ENCODE peak calls at places on chromosomes 13 and 19, in six cellular contexts. One of them, this sample, is unnamed.

GRCh38 chr19:39032164-39032918 is at the start of gene FBXO27:
- DNase-seq in pancreas: no peak
- DNase-seq in breast epithelium: no peak
- DNase-seq in right lobe of liver: peak; percentile 40
- DNase-seq in CD4-positive, alpha-beta T cell: no peak
- DNase-seq in uterus: peak; percentile 20
- DNase-seq in this sample: peak; percentile 44

GRCh38 chr13:80214521-80214941 is 126.4 kb downstream of the SPRY2 start:
- DNase-seq in breast epithelium: no peak
- DNase-seq in uterus: no peak
- DNase-seq in CD4-positive, alpha-beta T cell: no peak
- DNase-seq in right lobe of liver: no peak
- DNase-seq in pancreas: no peak
- DNase-seq in this sample: no peak

GRCh38 chr19:22628401-22628800 is 5.7 kb upstream of the ZNF492 start:
- DNase-seq in CD4-positive, alpha-beta T cell: no peak
- DNase-seq in pancreas: no peak
- DNase-seq in right lobe of liver: no peak
- DNase-seq in uterus: no peak
- DNase-seq in breast epithelium: no peak
- DNase-seq in this sample: peak; percentile 3

GRCh38 chr13:44971656-44972595 is 17.3 kb downstream of the NUFIP1 start:
- DNase-seq in pancreas: no peak
- DNase-seq in CD4-positive, alpha-beta T cell: no peak
- DNase-seq in uterus: no peak
- DNase-seq in right lobe of liver: no peak
- DNase-seq in breast epithelium: no peak
- DNase-seq in this sample: no peak

GRCh38 chr13:101115762-101116161 is 300.5 kb downstream of the NALCN start:
- DNase-seq in right lobe of liver: no peak
- DNase-seq in breast epithelium: no peak
- DNase-seq in uterus: no peak
- DNase-seq in CD4-positive, alpha-beta T cell: no peak
- DNase-seq in pancreas: no peak
- DNase-seq in this sample: no peak

GRCh38 chr19:11560404-11560988 is 1.5 kb upstream of the ELOF1 start:
- DNase-seq in CD4-positive, alpha-beta T cell: peak; percentile 18
- DNase-seq in uterus: no peak
- DNase-seq in breast epithelium: no peak
- DNase-seq in pancreas: no peak
- DNase-seq in right lobe of liver: no peak
- DNase-seq in this sample: peak; percentile 76

GRCh38 chr19:54390942-54391577 is 24.2 kb upstream of the TTYH1 start:
- DNase-seq in right lobe of liver: no peak
- DNase-seq in pancreas: no peak
- DNase-seq in CD4-positive, alpha-beta T cell: peak; percentile 39
- DNase-seq in uterus: no peak
- DNase-seq in breast epithelium: no peak
- DNase-seq in this sample: peak; percentile 71

GRCh38 chr19:29793116-29793727 is 18.6 kb upstream of the CCNE1 start:
- DNase-seq in CD4-positive, alpha-beta T cell: no peak
- DNase-seq in pancreas: no peak
- DNase-seq in uterus: no peak
- DNase-seq in right lobe of liver: no peak
- DNase-seq in breast epithelium: no peak
- DNase-seq in this sample: no peak

GRCh38 chr19:46493236-46494114 is 2.2 kb downstream of the PNMA8B start:
- DNase-seq in uterus: no peak
- DNase-seq in pancreas: no peak
- DNase-seq in right lobe of liver: peak; percentile 52
- DNase-seq in breast epithelium: no peak
- DNase-seq in CD4-positive, alpha-beta T cell: peak; percentile 29
- DNase-seq in this sample: peak; percentile 38

GRCh38 chr19:52336976-52337375 is 933 bp downstream of the ZNF610 start:
- DNase-seq in breast epithelium: no peak
- DNase-seq in pancreas: no peak
- DNase-seq in uterus: no peak
- DNase-seq in right lobe of liver: no peak
- DNase-seq in CD4-positive, alpha-beta T cell: no peak
- DNase-seq in this sample: no peak

GRCh38 chr13:34502011-34502410 is 440.1 kb upstream of the NBEA start:
- DNase-seq in pancreas: no peak
- DNase-seq in right lobe of liver: no peak
- DNase-seq in CD4-positive, alpha-beta T cell: no peak
- DNase-seq in breast epithelium: no peak
- DNase-seq in uterus: no peak
- DNase-seq in this sample: no peak

GRCh38 chr13:110283661-110284516 is 23.1 kb downstream of the COL4A1 start:
- DNase-seq in uterus: no peak
- DNase-seq in right lobe of liver: no peak
- DNase-seq in breast epithelium: no peak
- DNase-seq in CD4-positive, alpha-beta T cell: no peak
- DNase-seq in pancreas: no peak
- DNase-seq in this sample: no peak

GRCh38 chr19:51010066-51010795 is 8.8 kb upstream of the KLK8 start:
- DNase-seq in pancreas: no peak
- DNase-seq in CD4-positive, alpha-beta T cell: no peak
- DNase-seq in right lobe of liver: no peak
- DNase-seq in uterus: no peak
- DNase-seq in breast epithelium: no peak
- DNase-seq in this sample: no peak

GRCh38 chr19:48636859-48637448 is at the start of gene DBP:
- DNase-seq in breast epithelium: no peak
- DNase-seq in pancreas: peak; percentile 76
- DNase-seq in CD4-positive, alpha-beta T cell: peak; percentile 53
- DNase-seq in right lobe of liver: peak; percentile 63
- DNase-seq in uterus: no peak
- DNase-seq in this sample: no peak

GRCh38 chr13:97945342-97945741 is 8.1 kb upstream of the IPO5 start:
- DNase-seq in right lobe of liver: no peak
- DNase-seq in uterus: no peak
- DNase-seq in pancreas: no peak
- DNase-seq in CD4-positive, alpha-beta T cell: no peak
- DNase-seq in breast epithelium: no peak
- DNase-seq in this sample: no peak

GRCh38 chr13:37058801-37059135 is 720 bp downstream of the SUPT20H start:
- DNase-seq in uterus: no peak
- DNase-seq in CD4-positive, alpha-beta T cell: peak; percentile 27
- DNase-seq in pancreas: no peak
- DNase-seq in right lobe of liver: no peak
- DNase-seq in breast epithelium: no peak
- DNase-seq in this sample: peak; percentile 21

GRCh38 chr19:4916292-4917082 is 7.2 kb downstream of the UHRF1 start:
- DNase-seq in uterus: no peak
- DNase-seq in breast epithelium: no peak
- DNase-seq in pancreas: peak; percentile 55
- DNase-seq in right lobe of liver: peak; percentile 37
- DNase-seq in CD4-positive, alpha-beta T cell: peak; percentile 53
- DNase-seq in this sample: peak; percentile 74

GRCh38 chr13:52845334-52845761 is 3.1 kb downstream of the PCDH8 start:
- DNase-seq in right lobe of liver: no peak
- DNase-seq in breast epithelium: no peak
- DNase-seq in uterus: no peak
- DNase-seq in CD4-positive, alpha-beta T cell: no peak
- DNase-seq in pancreas: peak; percentile 62
- DNase-seq in this sample: no peak

GRCh38 chr19:36420961-36421748 is 2.7 kb upstream of the ZFP82 start:
- DNase-seq in breast epithelium: peak; percentile 51
- DNase-seq in uterus: peak; percentile 17
- DNase-seq in CD4-positive, alpha-beta T cell: no peak
- DNase-seq in pancreas: peak; percentile 47
- DNase-seq in right lobe of liver: peak; percentile 16
- DNase-seq in this sample: no peak

GRCh38 chr19:50556236-50557008 is 11.8 kb downstream of the LRRC4B start:
- DNase-seq in breast epithelium: no peak
- DNase-seq in right lobe of liver: peak; percentile 73
- DNase-seq in pancreas: peak; percentile 91
- DNase-seq in CD4-positive, alpha-beta T cell: peak; percentile 65
- DNase-seq in uterus: peak; percentile 74
- DNase-seq in this sample: peak; percentile 95

GRCh38 chr19:1813197-1813836 is 1.2 kb upstream of the ATP8B3 start:
- DNase-seq in CD4-positive, alpha-beta T cell: no peak
- DNase-seq in uterus: peak; percentile 13
- DNase-seq in breast epithelium: no peak
- DNase-seq in pancreas: no peak
- DNase-seq in right lobe of liver: no peak
- DNase-seq in this sample: no peak
- TF ChIP-seq CTCF in CD4-positive, alpha-beta T cell: peak; percentile 10
- TF ChIP-seq CTCF in uterus: no peak
- TF ChIP-seq CTCF in breast epithelium: no peak
- TF ChIP-seq CTCF in pancreas: no peak
- TF ChIP-seq CTCF in right lobe of liver: no peak
- TF ChIP-seq CTCF in this sample: no peak

DNA sequence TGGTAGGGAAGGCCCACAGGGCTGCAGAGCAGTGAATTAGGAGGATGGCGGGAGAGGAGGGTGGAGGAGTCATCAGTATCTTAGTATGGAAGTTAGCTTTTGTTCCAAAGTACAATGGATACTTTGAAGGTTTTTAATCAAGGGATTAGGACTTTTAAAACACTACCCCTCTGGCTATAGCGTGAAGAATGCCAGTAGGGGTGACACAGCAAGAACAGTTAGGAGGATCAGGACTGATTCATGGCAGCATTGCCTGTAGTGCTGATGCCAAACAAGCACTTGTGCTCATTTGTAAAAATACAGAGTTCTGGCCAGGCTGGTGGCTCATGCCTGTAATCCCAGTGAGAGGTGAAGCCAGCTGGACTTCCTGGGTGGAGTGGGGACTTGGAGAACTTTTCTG is 46.2 kb downstream of the SKA3 start:
- DNase-seq in CD4-positive, alpha-beta T cell: no peak
- DNase-seq in pancreas: no peak
- DNase-seq in uterus: no peak
- DNase-seq in breast epithelium: no peak
- DNase-seq in right lobe of liver: no peak
- DNase-seq in this sample: no peak
- TF ChIP-seq CTCF in CD4-positive, alpha-beta T cell: no peak
- TF ChIP-seq CTCF in pancreas: no peak
- TF ChIP-seq CTCF in uterus: no peak
- TF ChIP-seq CTCF in breast epithelium: no peak
- TF ChIP-seq CTCF in right lobe of liver: no peak
- TF ChIP-seq CTCF in this sample: no peak

GRCh38 chr19:1026189-1027019 is at the start of gene CNN2:
- DNase-seq in right lobe of liver: peak; percentile 85
- DNase-seq in breast epithelium: peak; percentile 83
- DNase-seq in uterus: peak; percentile 80
- DNase-seq in CD4-positive, alpha-beta T cell: peak; percentile 66
- DNase-seq in pancreas: peak; percentile 89
- DNase-seq in this sample: peak; percentile 90
- TF ChIP-seq CTCF in right lobe of liver: no peak
- TF ChIP-seq CTCF in breast epithelium: no peak
- TF ChIP-seq CTCF in uterus: peak; percentile 2
- TF ChIP-seq CTCF in CD4-positive, alpha-beta T cell: no peak
- TF ChIP-seq CTCF in pancreas: no peak
- TF ChIP-seq CTCF in this sample: no peak

DNA sequence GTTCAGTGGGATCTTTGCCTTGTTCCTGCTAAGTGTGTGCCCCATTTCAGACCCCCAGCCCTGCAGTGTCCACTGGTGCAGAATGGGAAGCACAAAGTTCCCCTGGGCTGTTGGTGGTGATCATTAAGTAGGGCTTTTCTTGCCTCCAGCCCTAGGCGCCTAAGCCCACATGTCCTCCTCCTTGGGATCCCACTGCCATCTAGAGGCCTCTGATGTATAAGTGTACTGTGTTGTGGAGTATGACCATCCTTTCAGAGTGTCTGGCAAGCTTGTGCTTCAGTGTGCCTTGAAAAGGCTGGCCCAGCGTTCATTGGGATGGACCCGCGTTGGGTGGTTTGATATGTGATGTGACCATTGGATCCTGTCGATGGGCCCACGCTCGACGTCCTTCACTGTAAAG is 71.2 kb downstream of the WASF3 start:
- DNase-seq in uterus: no peak
- DNase-seq in CD4-positive, alpha-beta T cell: no peak
- DNase-seq in pancreas: no peak
- DNase-seq in right lobe of liver: no peak
- DNase-seq in breast epithelium: no peak
- DNase-seq in this sample: no peak
- TF ChIP-seq CTCF in uterus: no peak
- TF ChIP-seq CTCF in CD4-positive, alpha-beta T cell: no peak
- TF ChIP-seq CTCF in pancreas: no peak
- TF ChIP-seq CTCF in right lobe of liver: peak; percentile 10
- TF ChIP-seq CTCF in breast epithelium: no peak
- TF ChIP-seq CTCF in this sample: no peak

GRCh38 chr19:41321600-41322270 is 11.8 kb downstream of the CCDC97 start:
- DNase-seq in CD4-positive, alpha-beta T cell: no peak
- DNase-seq in uterus: peak; percentile 62
- DNase-seq in breast epithelium: no peak
- DNase-seq in right lobe of liver: peak; percentile 40
- DNase-seq in pancreas: no peak
- DNase-seq in this sample: peak; percentile 69
- TF ChIP-seq CTCF in CD4-positive, alpha-beta T cell: no peak
- TF ChIP-seq CTCF in uterus: peak; percentile 73
- TF ChIP-seq CTCF in breast epithelium: peak; percentile 22
- TF ChIP-seq CTCF in right lobe of liver: peak; percentile 60
- TF ChIP-seq CTCF in pancreas: peak; percentile 28
- TF ChIP-seq CTCF in this sample: peak; percentile 34

GRCh38 chr19:6127716-6128335 is 7.6 kb upstream of the ACSBG2 start:
- DNase-seq in pancreas: no peak
- DNase-seq in uterus: no peak
- DNase-seq in CD4-positive, alpha-beta T cell: no peak
- DNase-seq in right lobe of liver: no peak
- DNase-seq in breast epithelium: no peak
- DNase-seq in this sample: no peak

GRCh38 chr19:6125571-6125989 is 9.9 kb upstream of the ACSBG2 start:
- DNase-seq in pancreas: no peak
- DNase-seq in uterus: peak; percentile 61
- DNase-seq in right lobe of liver: peak; percentile 39
- DNase-seq in CD4-positive, alpha-beta T cell: peak; percentile 56
- DNase-seq in breast epithelium: no peak
- DNase-seq in this sample: peak; percentile 68

DNA sequence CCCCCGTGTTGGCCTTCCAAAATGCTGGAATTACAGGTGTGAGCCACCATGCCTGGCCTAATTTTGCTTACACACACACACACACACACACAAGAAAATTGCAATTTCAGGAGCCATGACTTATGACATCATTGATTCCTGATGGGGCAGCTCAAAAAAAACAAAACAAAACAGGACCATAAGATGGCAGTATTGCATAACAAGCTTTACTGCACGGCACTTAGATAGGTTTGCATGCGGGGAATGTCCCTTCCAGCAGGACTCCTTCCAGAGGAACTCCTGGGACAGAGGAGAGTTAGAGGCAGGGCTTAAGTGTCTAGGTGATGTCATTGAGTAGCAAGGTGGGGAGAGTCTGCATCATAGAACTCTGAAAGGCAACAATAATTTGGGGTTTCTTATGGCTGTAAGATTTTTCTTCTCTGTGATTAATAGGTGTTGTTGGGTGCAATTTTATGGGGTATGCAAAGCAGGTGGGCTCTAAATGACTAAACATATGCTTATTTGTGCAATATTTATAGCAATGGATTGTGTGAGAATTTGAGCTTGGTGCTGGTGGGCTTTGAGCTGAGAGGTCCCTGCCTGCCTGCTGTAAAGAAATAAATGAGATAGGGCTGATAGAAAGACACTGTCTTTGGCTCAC is 9.0 kb upstream of the ACSBG2 start:
- DNase-seq in pancreas: no peak
- DNase-seq in breast epithelium: no peak
- DNase-seq in uterus: no peak
- DNase-seq in right lobe of liver: no peak
- DNase-seq in CD4-positive, alpha-beta T cell: no peak
- DNase-seq in this sample: peak; percentile 63
- TF ChIP-seq CTCF in pancreas: no peak
- TF ChIP-seq CTCF in breast epithelium: no peak
- TF ChIP-seq CTCF in uterus: no peak
- TF ChIP-seq CTCF in right lobe of liver: peak; percentile 18
- TF ChIP-seq CTCF in CD4-positive, alpha-beta T cell: no peak
- TF ChIP-seq CTCF in this sample: peak; percentile 54